ENCODE peak calls at places on chromosome 5, in five cellular contexts. H is right lobe of liver, L is uterus, C is aorta, I is neural progenitor cell. M is an unnamed sample. For H3K9me3, the result is how much of the 10 kb centered on the place peaks cover.

GRCh38 chr5:41406424-41406823 is 104.0 kb downstream of the PLCXD3 start:
- DNase-seq in L (no peak), I (no peak), H (no peak), C (no peak), M (no peak)

GRCh38 chr5:65924366-65925093 is 1.8 kb upstream of the ERBIN start:
- DNase-seq in H (no peak), C (no peak), L (no peak), I (no peak), M (no peak)

GRCh38 chr5:157961176-157961575 is 102.2 kb upstream of the CLINT1 start:
- DNase-seq in C (no peak), H (no peak), I (no peak), L (no peak), M (no peak)

GRCh38 chr5:133554279-133554678 is 58.1 kb downstream of the FSTL4 start:
- DNase-seq in L (no peak), I (no peak), C (no peak), H (no peak), M (no peak)

GRCh38 chr5:160186480-160186879 is 42.8 kb upstream of the FABP6 start:
- DNase-seq in H (no peak), C (no peak), I (no peak), L (no peak), M (no peak)

GRCh38 chr5:166907314-166907713 is 1384.1 kb upstream of the WWC1 start:
- DNase-seq in I (no peak), L (no peak), C (no peak), H (no peak), M (no peak)

GRCh38 chr5:40984884-40985283 is 75.6 kb downstream of the C7 start:
- DNase-seq in L (no peak), C (no peak), I (no peak), H (no peak), M (no peak)

GRCh38 chr5:7261049-7261448 is 134.9 kb upstream of the ADCY2 start:
- DNase-seq in L (no peak), I (peak), C (no peak), H (no peak), M (peak)

GRCh38 chr5:74766348-74766886 is 500 bp downstream of the GFM2 start:
- DNase-seq in I (peak), H (no peak), C (no peak), L (no peak), M (peak)

GRCh38 chr5:133293953-133294352 is 242.1 kb downstream of the HSPA4 start:
- DNase-seq in C (no peak), I (no peak), L (no peak), H (no peak), M (no peak)

GRCh38 chr5:96259211-96259772 is 173.8 kb downstream of the PCSK1 start:
- DNase-seq in H (no peak), L (no peak), I (no peak), C (no peak), M (no peak)

GRCh38 chr5:6937675-6938074 is 224.4 kb downstream of the TENT4A start:
- DNase-seq in C (no peak), I (no peak), L (no peak), H (no peak), M (no peak)

GRCh38 chr5:181190711-181191525 is 14.1 kb downstream of the TRIM7 start:
- DNase-seq in I (peak), L (peak), H (peak), C (peak), M (peak)

GRCh38 chr5:142716963-142717362 is 31.1 kb upstream of the FGF1 start:
- DNase-seq in H (peak), L (no peak), I (peak), C (peak), M (peak)

GRCh38 chr5:159891371-159891770 is 24.9 kb upstream of the ADRA1B start:
- DNase-seq in I (peak), L (no peak), H (no peak), C (no peak), M (no peak)

GRCh38 chr5:141525659-141526058 is 36.8 kb downstream of the PCDHGC5 start:
- DNase-seq in I (no peak), L (no peak), C (no peak), H (no peak), M (no peak)

GRCh38 chr5:181212934-181213333 is 7.9 kb upstream of the TRIM7 start:
- DNase-seq in C (no peak), H (no peak), I (no peak), L (no peak), M (no peak)

GRCh38 chr5:181047288-181047687 is 7.2 kb downstream of the BTNL9 start:
- DNase-seq in C (no peak), H (no peak), L (no peak), I (no peak), M (no peak)

GRCh38 chr5:24222866-24223265 is 421.9 kb downstream of the CDH10 start:
- DNase-seq in I (no peak), C (no peak), H (no peak), L (no peak), M (no peak)

GRCh38 chr5:543755-544674 is 19.8 kb upstream of the SLC9A3 start:
- DNase-seq in I (no peak), C (peak), L (no peak), H (peak), M (no peak)

GRCh38 chr5:21919417-21920022 is 933.6 kb downstream of the CDH12 start:
- DNase-seq in H (no peak), L (no peak), C (no peak), I (peak), M (peak)

GRCh38 chr5:135830384-135831275 is 3.8 kb upstream of the SLC25A48 start:
- DNase-seq in L (no peak), H (no peak), I (no peak), C (no peak), M (peak)

GRCh38 chr5:88787856-88788255 is 95.1 kb downstream of the MEF2C start:
- DNase-seq in I (no peak), H (no peak), C (peak), L (no peak), M (no peak)

GRCh38 chr5:88732181-88732633 is 150.8 kb downstream of the MEF2C start:
- DNase-seq in L (peak), H (no peak), C (peak), I (no peak), M (no peak)

GRCh38 chr5:76737846-76738245 is 21.9 kb downstream of the F2R start:
- DNase-seq in C (no peak), L (no peak), H (no peak), I (no peak), M (no peak)

GRCh38 chr5:39138892-39139291 is 64.7 kb upstream of the RICTOR start:
- DNase-seq in C (no peak), I (no peak), H (no peak), L (no peak), M (no peak)

GRCh38 chr5:157860898-157861894 is 2.3 kb upstream of the CLINT1 start:
- DNase-seq in L (no peak), C (no peak), H (peak), I (no peak), M (no peak)

GRCh38 chr5:125560476-125561225 is 814.2 kb upstream of the ZNF608 start:
- DNase-seq in I (no peak), H (no peak), C (no peak), L (no peak), M (no peak)

GRCh38 chr5:111278824-111279504 is 54.8 kb downstream of the CAMK4 start:
- DNase-seq in H (peak), I (peak), C (peak), L (no peak), M (peak)

GRCh38 chr5:89147026-89147425 is 264.0 kb upstream of the MEF2C start:
- DNase-seq in C (no peak), L (no peak), H (no peak), I (no peak), M (no peak)

GRCh38 chr5:179614745-179615144 is 8.7 kb downstream of the HNRNPH1 start:
- DNase-seq in C (no peak), I (no peak), H (peak), L (no peak), M (no peak)

GRCh38 chr5:93636850-93637249 is 53.8 kb downstream of the NR2F1 start:
- DNase-seq in C (no peak), I (no peak), L (no peak), H (no peak), M (no peak)

DNA sequence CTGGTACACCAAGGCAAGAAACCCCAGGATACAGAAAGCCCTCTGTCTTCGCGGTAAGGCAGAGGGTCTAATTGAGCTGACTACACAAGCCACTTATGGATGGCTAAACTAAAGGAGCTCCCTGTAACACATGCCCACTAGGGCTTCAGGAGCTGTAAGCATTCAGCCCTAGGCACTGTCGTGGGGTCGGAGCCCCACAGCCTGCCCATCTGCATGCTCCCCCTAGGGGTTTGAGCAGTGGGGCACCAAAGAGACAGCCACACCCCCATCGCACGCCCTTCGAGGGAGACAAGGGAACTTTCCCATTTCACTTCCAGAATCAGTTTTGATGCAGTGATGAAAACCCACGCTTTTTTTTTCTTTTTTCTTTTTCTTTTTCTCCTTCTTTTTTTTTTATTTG is 11.0 kb upstream of the MTMR12 start:
- DNase-seq in L (no peak), C (no peak), H (no peak), I (peak), M (no peak)
- H3K9me3 ChIP-seq in L (under half), C (under half), H (under half), I (under half), M (under half)

GRCh38 chr5:117177302-117177701 is 602.7 kb upstream of the SEMA6A start:
- DNase-seq in L (no peak), I (no peak), H (no peak), C (no peak), M (no peak)

GRCh38 chr5:117186751-117187150 is 612.1 kb upstream of the SEMA6A start:
- DNase-seq in C (no peak), H (no peak), L (no peak), I (no peak), M (no peak)

DNA sequence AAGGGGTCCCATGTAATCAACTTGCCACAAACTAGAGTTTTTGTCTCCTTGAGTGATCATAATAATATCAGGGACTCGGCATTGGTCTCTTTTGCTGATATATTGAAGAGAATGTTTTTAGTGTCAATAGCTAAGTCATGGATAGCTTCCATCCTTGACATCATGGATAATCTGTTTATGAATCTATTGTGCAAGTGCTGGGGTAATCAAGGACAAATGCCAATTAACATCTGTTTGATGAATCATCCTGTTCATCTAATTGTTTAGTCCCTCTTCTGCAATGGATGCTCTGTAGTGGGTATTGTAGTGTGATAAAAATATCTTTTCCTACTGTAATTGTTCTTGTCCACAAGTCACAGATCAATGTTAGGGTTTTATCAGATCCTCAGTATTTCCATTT is 607.5 kb upstream of the SEMA6A start:
- DNase-seq in C (no peak), H (no peak), I (no peak), L (no peak), M (no peak)
- H3K27ac ChIP-seq in C (no peak), H (no peak), I (no peak), L (no peak), M (no peak)

DNA sequence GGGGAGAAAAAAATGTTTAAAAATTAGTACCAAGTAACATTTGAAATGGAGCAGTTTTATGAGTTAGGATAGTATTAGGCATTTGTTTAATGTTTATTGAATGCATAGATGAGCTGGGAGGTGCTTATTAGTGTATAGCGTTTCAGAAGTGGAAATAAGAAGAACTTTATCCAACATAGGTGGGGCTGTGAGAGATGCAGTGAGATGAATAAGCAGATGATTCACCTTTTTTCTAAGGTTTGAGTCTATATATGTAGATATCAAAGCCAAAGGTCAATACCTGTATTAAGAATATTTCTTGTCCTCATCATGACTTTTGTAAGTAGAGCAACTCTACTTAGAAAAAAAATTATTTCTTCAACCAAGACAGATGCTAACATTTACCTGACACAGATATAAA is 54.6 kb upstream of the POU4F3 start:
- DNase-seq in H (no peak), L (no peak), C (no peak), I (no peak), M (no peak)
- H3K9me3 ChIP-seq in H (under half), L (under half), C (under half), I (under half), M (under half)

DNA sequence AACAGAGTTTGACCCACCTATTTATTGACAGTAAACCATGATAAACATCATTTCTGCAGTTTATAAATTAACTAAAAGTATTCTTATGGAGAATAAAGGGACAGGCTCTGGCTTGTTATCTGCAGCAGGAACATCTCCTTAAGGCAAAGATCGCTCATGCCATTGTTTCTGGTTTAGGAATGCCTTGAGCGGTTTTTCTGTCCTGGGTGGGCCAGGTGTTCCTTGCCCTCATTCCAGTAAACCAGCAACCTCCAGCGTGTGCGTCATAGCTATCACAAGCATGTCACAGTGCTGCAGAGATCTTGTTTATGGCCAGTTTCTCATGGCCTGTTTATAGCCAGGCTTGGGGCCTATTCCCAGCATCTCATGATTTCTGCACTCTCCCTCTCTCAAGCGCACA is 521.7 kb downstream of the HINT1 start:
- DNase-seq in C (no peak), I (no peak), L (no peak), H (no peak), M (no peak)
- H3K27ac ChIP-seq in C (no peak), I (no peak), L (no peak), H (no peak), M (no peak)

GRCh38 chr5:43456556-43456955 is 27.1 kb downstream of the TMEM267 start:
- DNase-seq in H (no peak), L (no peak), C (no peak), I (no peak), M (no peak)

DNA sequence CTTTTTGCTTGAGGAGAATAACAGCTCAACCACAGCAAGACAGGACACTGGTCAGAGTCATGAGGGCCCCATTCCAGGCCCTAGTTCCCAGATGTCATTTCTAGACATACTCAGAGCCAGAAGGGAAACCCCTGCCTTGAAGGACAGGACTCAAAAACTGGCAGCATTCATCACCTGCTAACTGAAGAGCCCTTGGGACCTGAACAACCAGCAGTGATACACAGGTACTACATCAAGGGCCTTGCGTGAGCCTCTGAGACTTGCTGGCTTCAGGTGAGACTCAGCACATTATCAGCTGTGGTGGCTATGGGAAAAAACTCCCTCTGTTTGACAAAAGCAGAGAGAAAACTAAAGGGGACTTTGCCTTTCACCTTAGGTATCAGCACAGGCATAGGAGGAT is 22.6 kb downstream of the TMEM267 start:
- DNase-seq in C (no peak), I (no peak), H (no peak), L (no peak), M (no peak)
- H3K9me3 ChIP-seq in C (under half), I (under half), H (under half), L (under half), M (under half)

GRCh38 chr5:112849912-112850311 is 11.2 kb upstream of the SRP19 start:
- DNase-seq in H (no peak), I (no peak), L (no peak), C (no peak), M (no peak)
- H3K27ac ChIP-seq in H (no peak), I (no peak), L (no peak), C (no peak), M (no peak)